ENCODE peak calls at places on chromosomes 12 and 14, in six cellular contexts. One of them, this sample, is unnamed.

GRCh38 chr14:96576359-96576758 is 74.2 kb downstream of the PAPOLA start:
- DNase-seq in iris pigment epithelial cell: no peak
- DNase-seq in DMS 273 treated with DMSO at 0.1 percent for 48 hours: no peak
- DNase-seq in suprapubic skin: no peak
- DNase-seq in NAMALWA: peak
- DNase-seq in chondrocyte: no peak
- DNase-seq in this sample: no peak

GRCh38 chr14:30108975-30109700 is 181.5 kb upstream of the PRKD1 start:
- DNase-seq in suprapubic skin: no peak
- DNase-seq in iris pigment epithelial cell: peak
- DNase-seq in NAMALWA: no peak
- DNase-seq in DMS 273 treated with DMSO at 0.1 percent for 48 hours: no peak
- DNase-seq in chondrocyte: no peak
- DNase-seq in this sample: no peak

GRCh38 chr14:101502761-101503392 is 58.4 kb upstream of the DIO3 start:
- DNase-seq in NAMALWA: no peak
- DNase-seq in iris pigment epithelial cell: no peak
- DNase-seq in suprapubic skin: peak
- DNase-seq in DMS 273 treated with DMSO at 0.1 percent for 48 hours: no peak
- DNase-seq in chondrocyte: peak
- DNase-seq in this sample: no peak

GRCh38 chr12:117514016-117514415 is 152.6 kb upstream of the NOS1 start:
- DNase-seq in suprapubic skin: no peak
- DNase-seq in DMS 273 treated with DMSO at 0.1 percent for 48 hours: peak
- DNase-seq in chondrocyte: no peak
- DNase-seq in NAMALWA: no peak
- DNase-seq in iris pigment epithelial cell: no peak
- DNase-seq in this sample: no peak

GRCh38 chr14:99755629-99756603 is 37.3 kb upstream of the EML1 start:
- DNase-seq in DMS 273 treated with DMSO at 0.1 percent for 48 hours: no peak
- DNase-seq in chondrocyte: peak
- DNase-seq in NAMALWA: no peak
- DNase-seq in suprapubic skin: no peak
- DNase-seq in iris pigment epithelial cell: peak
- DNase-seq in this sample: no peak

GRCh38 chr14:68607081-68607851 is 185.6 kb downstream of the ZFP36L1 start:
- DNase-seq in chondrocyte: no peak
- DNase-seq in DMS 273 treated with DMSO at 0.1 percent for 48 hours: no peak
- DNase-seq in NAMALWA: no peak
- DNase-seq in iris pigment epithelial cell: peak
- DNase-seq in suprapubic skin: peak
- DNase-seq in this sample: no peak

GRCh38 chr14:77110286-77110685 is 12.2 kb downstream of the CIPC start:
- DNase-seq in suprapubic skin: no peak
- DNase-seq in NAMALWA: no peak
- DNase-seq in DMS 273 treated with DMSO at 0.1 percent for 48 hours: no peak
- DNase-seq in chondrocyte: no peak
- DNase-seq in iris pigment epithelial cell: no peak
- DNase-seq in this sample: no peak

GRCh38 chr12:116948298-116948697 is 37.5 kb downstream of the FBXW8 start:
- DNase-seq in DMS 273 treated with DMSO at 0.1 percent for 48 hours: no peak
- DNase-seq in suprapubic skin: no peak
- DNase-seq in NAMALWA: no peak
- DNase-seq in chondrocyte: no peak
- DNase-seq in iris pigment epithelial cell: no peak
- DNase-seq in this sample: no peak

GRCh38 chr12:6866920-6867406 is 368 bp upstream of the TPI1 start:
- DNase-seq in chondrocyte: peak
- DNase-seq in suprapubic skin: no peak
- DNase-seq in NAMALWA: no peak
- DNase-seq in DMS 273 treated with DMSO at 0.1 percent for 48 hours: no peak
- DNase-seq in iris pigment epithelial cell: no peak
- DNase-seq in this sample: no peak

GRCh38 chr14:93073833-93074769 is 41.6 kb downstream of the ITPK1 start:
- DNase-seq in iris pigment epithelial cell: peak
- DNase-seq in DMS 273 treated with DMSO at 0.1 percent for 48 hours: no peak
- DNase-seq in NAMALWA: no peak
- DNase-seq in chondrocyte: no peak
- DNase-seq in suprapubic skin: no peak
- DNase-seq in this sample: no peak

GRCh38 chr14:56189306-56189705 is 71.1 kb downstream of the PELI2 start:
- DNase-seq in NAMALWA: no peak
- DNase-seq in suprapubic skin: no peak
- DNase-seq in iris pigment epithelial cell: peak
- DNase-seq in DMS 273 treated with DMSO at 0.1 percent for 48 hours: no peak
- DNase-seq in chondrocyte: no peak
- DNase-seq in this sample: no peak

GRCh38 chr12:132282950-132283771 is 46.2 kb downstream of the GALNT9 start:
- DNase-seq in suprapubic skin: no peak
- DNase-seq in iris pigment epithelial cell: no peak
- DNase-seq in chondrocyte: peak
- DNase-seq in DMS 273 treated with DMSO at 0.1 percent for 48 hours: no peak
- DNase-seq in NAMALWA: no peak
- DNase-seq in this sample: peak

GRCh38 chr14:72708708-72709475 is 185.0 kb downstream of the DPF3 start:
- DNase-seq in suprapubic skin: no peak
- DNase-seq in NAMALWA: no peak
- DNase-seq in chondrocyte: no peak
- DNase-seq in DMS 273 treated with DMSO at 0.1 percent for 48 hours: no peak
- DNase-seq in iris pigment epithelial cell: no peak
- DNase-seq in this sample: no peak

GRCh38 chr12:53720946-53721345 is 6.3 kb downstream of the CALCOCO1 start:
- DNase-seq in chondrocyte: no peak
- DNase-seq in iris pigment epithelial cell: no peak
- DNase-seq in DMS 273 treated with DMSO at 0.1 percent for 48 hours: no peak
- DNase-seq in NAMALWA: no peak
- DNase-seq in suprapubic skin: no peak
- DNase-seq in this sample: no peak

GRCh38 chr12:49548822-49549648 is 10.2 kb downstream of the KCNH3 start:
- DNase-seq in suprapubic skin: no peak
- DNase-seq in iris pigment epithelial cell: peak
- DNase-seq in DMS 273 treated with DMSO at 0.1 percent for 48 hours: no peak
- DNase-seq in chondrocyte: no peak
- DNase-seq in NAMALWA: no peak
- DNase-seq in this sample: peak

GRCh38 chr12:132507656-132508055 is 17.7 kb downstream of the FBRSL1 start:
- DNase-seq in DMS 273 treated with DMSO at 0.1 percent for 48 hours: no peak
- DNase-seq in suprapubic skin: no peak
- DNase-seq in chondrocyte: no peak
- DNase-seq in iris pigment epithelial cell: no peak
- DNase-seq in NAMALWA: no peak
- DNase-seq in this sample: no peak

GRCh38 chr14:105448706-105449111 is 25.9 kb upstream of the CRIP2 start:
- DNase-seq in iris pigment epithelial cell: peak
- DNase-seq in NAMALWA: peak
- DNase-seq in DMS 273 treated with DMSO at 0.1 percent for 48 hours: no peak
- DNase-seq in suprapubic skin: no peak
- DNase-seq in chondrocyte: no peak
- DNase-seq in this sample: peak

GRCh38 chr12:89092297-89092696 is 260.0 kb downstream of the DUSP6 start:
- DNase-seq in suprapubic skin: no peak
- DNase-seq in iris pigment epithelial cell: no peak
- DNase-seq in chondrocyte: no peak
- DNase-seq in DMS 273 treated with DMSO at 0.1 percent for 48 hours: no peak
- DNase-seq in NAMALWA: no peak
- DNase-seq in this sample: no peak

GRCh38 chr14:94177806-94178205 is 3.7 kb downstream of the PPP4R4 start:
- DNase-seq in DMS 273 treated with DMSO at 0.1 percent for 48 hours: no peak
- DNase-seq in chondrocyte: no peak
- DNase-seq in suprapubic skin: no peak
- DNase-seq in NAMALWA: no peak
- DNase-seq in iris pigment epithelial cell: no peak
- DNase-seq in this sample: no peak

GRCh38 chr12:76637807-76638206 is 78.2 kb upstream of the OSBPL8 start:
- DNase-seq in chondrocyte: no peak
- DNase-seq in iris pigment epithelial cell: peak
- DNase-seq in suprapubic skin: no peak
- DNase-seq in NAMALWA: no peak
- DNase-seq in DMS 273 treated with DMSO at 0.1 percent for 48 hours: no peak
- DNase-seq in this sample: no peak

GRCh38 chr12:40107803-40108620 is 2.1 kb upstream of the SLC2A13 start:
- DNase-seq in DMS 273 treated with DMSO at 0.1 percent for 48 hours: no peak
- DNase-seq in NAMALWA: no peak
- DNase-seq in suprapubic skin: no peak
- DNase-seq in chondrocyte: no peak
- DNase-seq in iris pigment epithelial cell: no peak
- DNase-seq in this sample: no peak

GRCh38 chr12:58873496-58873895 is 46.8 kb downstream of the LRIG3 start:
- DNase-seq in chondrocyte: no peak
- DNase-seq in NAMALWA: no peak
- DNase-seq in DMS 273 treated with DMSO at 0.1 percent for 48 hours: no peak
- DNase-seq in suprapubic skin: no peak
- DNase-seq in iris pigment epithelial cell: peak
- DNase-seq in this sample: no peak

GRCh38 chr12:9761407-9761736 is 671 bp upstream of the CD69 start:
- DNase-seq in DMS 273 treated with DMSO at 0.1 percent for 48 hours: no peak
- DNase-seq in NAMALWA: peak
- DNase-seq in iris pigment epithelial cell: peak
- DNase-seq in chondrocyte: no peak
- DNase-seq in suprapubic skin: no peak
- DNase-seq in this sample: no peak

GRCh38 chr14:104863131-104863862 is 1.8 kb upstream of the CEP170B start:
- DNase-seq in suprapubic skin: no peak
- DNase-seq in chondrocyte: peak
- DNase-seq in DMS 273 treated with DMSO at 0.1 percent for 48 hours: no peak
- DNase-seq in iris pigment epithelial cell: no peak
- DNase-seq in NAMALWA: no peak
- DNase-seq in this sample: no peak

GRCh38 chr12:128258866-128259555 is 8.0 kb upstream of the TMEM132C start:
- DNase-seq in DMS 273 treated with DMSO at 0.1 percent for 48 hours: no peak
- DNase-seq in chondrocyte: no peak
- DNase-seq in iris pigment epithelial cell: no peak
- DNase-seq in suprapubic skin: no peak
- DNase-seq in NAMALWA: no peak
- DNase-seq in this sample: no peak

GRCh38 chr14:104178279-104178678 is 39.9 kb downstream of the KIF26A start:
- DNase-seq in suprapubic skin: no peak
- DNase-seq in NAMALWA: no peak
- DNase-seq in DMS 273 treated with DMSO at 0.1 percent for 48 hours: no peak
- DNase-seq in iris pigment epithelial cell: no peak
- DNase-seq in chondrocyte: no peak
- DNase-seq in this sample: no peak

GRCh38 chr14:22289570-22289969 is 299.5 kb downstream of the DAD1 start:
- DNase-seq in NAMALWA: no peak
- DNase-seq in chondrocyte: no peak
- DNase-seq in suprapubic skin: no peak
- DNase-seq in iris pigment epithelial cell: no peak
- DNase-seq in DMS 273 treated with DMSO at 0.1 percent for 48 hours: no peak
- DNase-seq in this sample: no peak